ENCODE peak calls at places on chromosome 20, in six cellular contexts. N, U, K, O, G and T are unnamed samples.
A peak's percentile ranks its signal among the peaks of the same experiment; 100 is the strongest.

GRCh38 chr20:3092611-3093379 is 8.3 kb upstream of the AVP start:
- DNase-seq in O (no peak), K (peak; percentile 45), U (no peak), N (no peak), G (no peak), T (peak; percentile 37)

GRCh38 chr20:47257771-47258170 is 98.7 kb downstream of the ZMYND8 start:
- DNase-seq in K (no peak), G (no peak), O (no peak), N (no peak), U (no peak), T (no peak)

GRCh38 chr20:9359561-9360308 is 154.7 kb upstream of the LAMP5 start:
- DNase-seq in N (peak; percentile 24), U (no peak), O (no peak), K (peak; percentile 29), G (peak; percentile 58), T (no peak)

GRCh38 chr20:35001596-35002362 is 46.1 kb downstream of the MYH7B start:
- DNase-seq in N (no peak), U (no peak), K (peak; percentile 27), O (no peak), G (no peak), T (no peak)

GRCh38 chr20:9920908-9921307 is 82.0 kb upstream of the PAK5 start:
- DNase-seq in O (no peak), G (no peak), U (no peak), N (no peak), K (no peak), T (no peak)

GRCh38 chr20:2136275-2136674 is 34.6 kb downstream of the STK35 start:
- DNase-seq in O (no peak), G (no peak), N (no peak), K (peak; percentile 44), U (no peak), T (no peak)

GRCh38 chr20:57377350-57377749 is 13.8 kb upstream of the RBM38 start:
- DNase-seq in U (no peak), K (no peak), N (no peak), O (no peak), G (no peak), T (no peak)

GRCh38 chr20:43537921-43538854 is 20.6 kb upstream of the SGK2 start:
- DNase-seq in O (peak; percentile 71), K (peak; percentile 43), N (peak; percentile 61), G (peak; percentile 84), U (no peak), T (peak; percentile 22)

GRCh38 chr20:35342154-35342769 is 50.0 kb upstream of the FAM83C start:
- DNase-seq in O (no peak), K (no peak), G (no peak), U (no peak), N (no peak), T (no peak)

GRCh38 chr20:41119593-41120561 is 17.5 kb upstream of the PLCG1 start:
- DNase-seq in G (no peak), U (no peak), K (no peak), N (no peak), O (no peak), T (no peak)

GRCh38 chr20:38165966-38166706 is 1.1 kb upstream of the TGM2 start:
- DNase-seq in G (no peak), N (no peak), U (no peak), O (no peak), K (no peak), T (no peak)

GRCh38 chr20:19908586-19908985 is 108.6 kb upstream of the NAA20 start:
- DNase-seq in K (no peak), O (no peak), N (no peak), U (no peak), G (no peak), T (no peak)

GRCh38 chr20:39066464-39066863 is 104.3 kb downstream of the DHX35 start:
- DNase-seq in U (no peak), N (no peak), K (no peak), G (no peak), O (no peak), T (no peak)

GRCh38 chr20:38924718-38925117 is 1.5 kb upstream of the FAM83D start:
- DNase-seq in N (no peak), G (no peak), U (no peak), O (no peak), K (no peak), T (no peak)

GRCh38 chr20:36745234-36745926 is 510 bp downstream of the NDRG3 start:
- DNase-seq in O (no peak), N (no peak), K (peak; percentile 46), U (no peak), G (peak; percentile 39), T (peak; percentile 22)

GRCh38 chr20:36720510-36720909 is 25.4 kb downstream of the NDRG3 start:
- DNase-seq in G (no peak), U (no peak), O (no peak), K (no peak), N (no peak), T (no peak)

GRCh38 chr20:32977281-32978008 is 26.8 kb downstream of the SUN5 start:
- DNase-seq in U (no peak), N (no peak), G (no peak), O (no peak), K (no peak), T (peak; percentile 29)

GRCh38 chr20:36310215-36310981 is 4.3 kb downstream of the DLGAP4 start:
- DNase-seq in K (no peak), U (no peak), G (no peak), N (no peak), O (no peak), T (no peak)

GRCh38 chr20:36754656-36755222 is 8.8 kb upstream of the NDRG3 start:
- DNase-seq in G (peak; percentile 75), U (peak; percentile 41), O (no peak), N (no peak), K (no peak), T (peak; percentile 30)

GRCh38 chr20:43102394-43102793 is 87.3 kb downstream of the PTPRT start:
- DNase-seq in U (no peak), G (no peak), N (no peak), K (no peak), O (no peak), T (no peak)

GRCh38 chr20:33732166-33732970 is 572 bp downstream of the ZNF341 start:
- DNase-seq in U (peak; percentile 15), G (peak; percentile 84), O (peak; percentile 96), K (peak; percentile 89), N (peak; percentile 91), T (peak; percentile 86)

GRCh38 chr20:6075428-6076219 is 21.8 kb upstream of the LRRN4 start:
- DNase-seq in K (peak; percentile 79), G (peak; percentile 72), O (no peak), U (no peak), N (peak; percentile 39), T (no peak)

GRCh38 chr20:31816221-31816620 is 2.9 kb upstream of the MYLK2 start:
- DNase-seq in K (no peak), U (no peak), N (no peak), G (no peak), O (no peak), T (no peak)

GRCh38 chr20:44089987-44090674 is 96.9 kb downstream of the JPH2 start:
- DNase-seq in O (no peak), G (peak; percentile 47), N (no peak), U (peak; percentile 88), K (no peak), T (no peak)

GRCh38 chr20:21053002-21053762 is 53.0 kb downstream of the LINC00237 start:
- DNase-seq in O (no peak), U (no peak), G (no peak), K (no peak), N (no peak), T (no peak)

GRCh38 chr20:23683281-23683680 is 5.6 kb downstream of the CST4 start:
- DNase-seq in K (no peak), G (no peak), U (no peak), N (no peak), O (no peak), T (no peak)

GRCh38 chr20:5058873-5059272 is 57.6 kb upstream of the SLC23A2 start:
- DNase-seq in K (no peak), O (no peak), G (no peak), U (no peak), N (no peak), T (no peak)
- TF ChIP-seq CTCF in K (no peak), O (no peak), G (no peak), U (no peak), N (no peak), T (no peak)

DNA sequence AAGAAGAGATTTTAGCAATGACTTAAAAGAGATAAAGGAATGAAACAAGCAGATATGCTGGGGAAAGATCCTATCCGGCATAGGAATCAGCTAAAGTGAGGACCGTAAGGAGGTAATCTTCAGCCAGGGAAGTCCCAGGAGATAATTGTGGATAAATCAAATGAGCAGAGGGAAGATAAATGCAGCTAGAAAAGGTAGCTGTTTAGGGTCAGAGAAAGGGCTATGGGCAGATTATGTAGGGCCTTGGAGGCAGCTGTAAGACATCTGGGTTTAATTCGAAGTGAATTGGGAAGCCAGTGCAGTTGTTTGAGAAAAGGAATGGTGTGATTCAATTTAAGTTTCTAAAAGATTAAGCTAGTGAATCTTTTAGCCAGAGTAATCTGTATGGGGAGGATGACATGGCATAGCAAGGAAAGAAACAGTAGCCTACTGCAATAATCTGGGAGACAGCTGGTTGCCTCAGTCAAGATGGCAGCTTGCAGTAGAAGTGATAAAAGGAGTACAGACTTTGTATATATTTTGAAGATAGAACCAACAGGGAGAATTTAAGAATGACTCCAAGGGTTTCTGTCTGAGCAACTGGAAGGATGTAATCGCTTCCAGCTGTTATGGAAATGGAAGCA is 552.2 kb upstream of the FLRT3 start:
- DNase-seq in O (no peak), G (no peak), N (no peak), K (no peak), U (no peak), T (no peak)
- H3K27ac ChIP-seq in O (no peak overlapping the region), G (no peak overlapping the region), N (no peak overlapping the region), K (no peak overlapping the region), U (no peak overlapping the region), T (no peak overlapping the region)

DNA sequence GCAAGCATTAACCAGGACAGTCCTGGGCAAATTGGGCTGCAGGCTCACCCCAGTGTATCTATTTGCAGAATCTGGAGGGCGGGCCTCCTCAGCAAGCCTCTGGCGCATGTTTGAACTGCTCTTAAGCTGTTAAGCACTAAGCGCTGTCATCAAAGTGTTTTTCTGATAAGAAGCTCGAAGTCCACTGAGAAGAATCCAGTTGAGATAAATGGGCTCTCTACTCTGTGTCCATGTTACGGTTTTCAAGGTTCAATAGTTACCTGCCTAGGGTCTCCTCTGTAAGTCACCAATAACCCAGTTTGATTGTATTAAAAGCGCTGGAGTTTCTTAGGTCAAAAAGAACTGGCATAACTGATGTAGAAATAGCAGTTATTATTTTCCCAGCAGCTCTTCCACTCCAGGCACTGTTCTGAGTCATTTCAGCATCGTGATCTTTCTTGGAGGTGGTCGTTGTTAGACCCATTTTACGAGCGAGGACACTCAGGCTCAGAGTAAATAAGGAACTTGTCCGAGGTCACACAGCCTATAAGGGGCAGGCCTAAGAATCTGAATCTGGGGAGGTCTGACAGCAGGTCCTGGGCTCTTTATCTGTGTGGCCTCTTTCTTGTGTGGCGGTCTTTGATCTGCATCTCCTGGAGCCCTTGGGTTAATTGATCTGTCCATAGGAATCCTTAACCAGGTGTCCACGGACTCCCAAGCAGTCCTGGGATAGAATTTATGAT is 207.4 kb upstream of the ZNF217 start:
- DNase-seq in K (no peak), N (no peak), U (no peak), O (peak; percentile 61), G (no peak), T (no peak)
- TF ChIP-seq CTCF in K (no peak), N (no peak), U (no peak), O (no peak), G (no peak), T (no peak)

DNA sequence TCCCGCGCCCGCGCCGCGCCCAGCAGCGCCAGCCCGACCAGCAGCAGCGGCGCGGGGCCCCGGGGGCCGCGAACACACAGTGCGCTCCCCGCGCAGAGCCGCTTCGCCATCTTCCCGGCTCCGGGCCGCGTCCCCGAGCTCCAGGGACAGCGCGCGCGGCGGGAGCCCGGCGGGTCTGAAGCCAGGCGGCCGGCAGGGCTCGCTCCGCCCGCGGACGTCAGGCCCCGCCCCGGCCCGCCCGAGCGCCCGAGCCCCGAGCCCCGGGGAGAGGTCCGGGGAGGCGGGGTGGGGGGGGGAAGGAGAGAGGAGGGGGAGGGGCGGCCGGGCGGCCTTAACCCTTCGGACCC is at the start of gene LAMA5:
- DNase-seq in N (peak; percentile 73), U (no peak), O (no peak), K (peak; percentile 65), G (no peak), T (no peak)
- H3K27ac ChIP-seq in N (peak within 1 kb of the TSS; percentile 94), U (peak within 1 kb of the TSS; percentile 69), O (peak within 1 kb of the TSS; percentile 74), K (peak within 1 kb of the TSS; percentile 94), G (peak within 1 kb of the TSS; percentile 81), T (no peak within 1 kb of the TSS)